ENCODE peak calls at places on chromosomes 4 and X, in five cellular contexts. I, M, N, X and V are unnamed samples.

GRCh38 chrX:132491191-132491590 is 2.4 kb upstream of the MBNL3 start:
- DNase-seq in M (no peak), X (no peak), N (no peak), I (peak; percentile 73), V (no peak)

GRCh38 chr4:47891928-47892327 is 22.5 kb downstream of the NFXL1 start:
- DNase-seq in X (no peak), N (no peak), I (no peak), M (no peak), V (no peak)

GRCh38 chr4:168643083-168643795 is 146.4 kb downstream of the PALLD start:
- DNase-seq in N (no peak), I (no peak), X (no peak), M (no peak), V (no peak)

GRCh38 chr4:180827193-180827592 is 1416.0 kb upstream of the TENM3 start:
- DNase-seq in I (no peak), M (no peak), N (no peak), X (no peak), V (no peak)

GRCh38 chrX:131762802-131763234 is 218.9 kb downstream of the OR13H1 start:
- DNase-seq in I (no peak), M (no peak), N (no peak), X (no peak), V (peak; percentile 51)

GRCh38 chr4:184644553-184645307 is 4.5 kb downstream of the CASP3 start:
- DNase-seq in I (no peak), N (no peak), M (no peak), X (no peak), V (no peak)

GRCh38 chrX:137034508-137034872 is 695 bp upstream of the GPR101 start:
- DNase-seq in I (no peak), N (no peak), M (no peak), X (no peak), V (no peak)

GRCh38 chr4:6200922-6201362 is 593 bp upstream of the JAKMIP1 start:
- DNase-seq in I (peak; percentile 31), X (no peak), M (no peak), N (no peak), V (no peak)

GRCh38 chr4:23934915-23935314 is 45.1 kb upstream of the PPARGC1A start:
- DNase-seq in M (peak; percentile 47), N (peak; percentile 87), X (peak; percentile 69), I (no peak), V (peak; percentile 86)

GRCh38 chr4:83917572-83917971 is 381.7 kb downstream of the GPAT3 start:
- DNase-seq in X (no peak), N (no peak), M (no peak), I (peak; percentile 4), V (no peak)

GRCh38 chr4:155705664-155706063 is 39.0 kb downstream of the GUCY1A1 start:
- DNase-seq in N (no peak), X (no peak), M (no peak), I (no peak), V (no peak)

GRCh38 chrX:683572-683971 is 53.0 kb downstream of the SHOX start:
- DNase-seq in X (no peak), N (no peak), M (no peak), I (no peak), V (no peak)

GRCh38 chr4:56737666-56738065 is 56.6 kb upstream of the HOPX start:
- DNase-seq in I (no peak), M (no peak), X (no peak), N (no peak), V (no peak)

GRCh38 chr4:85603437-85604336 is 128.7 kb downstream of the ARHGAP24 start:
- DNase-seq in X (no peak), M (no peak), N (no peak), I (peak; percentile 12), V (no peak)

GRCh38 chrX:3712080-3712869 is 1.2 kb downstream of the PRKX start:
- DNase-seq in X (no peak), I (peak; percentile 19), M (no peak), N (no peak), V (no peak)

GRCh38 chr4:159564615-159565014 is 461.7 kb downstream of the RAPGEF2 start:
- DNase-seq in M (no peak), I (no peak), X (no peak), N (no peak), V (no peak)

GRCh38 chrX:14660970-14661369 is 131.6 kb downstream of the GLRA2 start:
- DNase-seq in N (no peak), M (no peak), I (no peak), X (no peak), V (no peak)

DNA sequence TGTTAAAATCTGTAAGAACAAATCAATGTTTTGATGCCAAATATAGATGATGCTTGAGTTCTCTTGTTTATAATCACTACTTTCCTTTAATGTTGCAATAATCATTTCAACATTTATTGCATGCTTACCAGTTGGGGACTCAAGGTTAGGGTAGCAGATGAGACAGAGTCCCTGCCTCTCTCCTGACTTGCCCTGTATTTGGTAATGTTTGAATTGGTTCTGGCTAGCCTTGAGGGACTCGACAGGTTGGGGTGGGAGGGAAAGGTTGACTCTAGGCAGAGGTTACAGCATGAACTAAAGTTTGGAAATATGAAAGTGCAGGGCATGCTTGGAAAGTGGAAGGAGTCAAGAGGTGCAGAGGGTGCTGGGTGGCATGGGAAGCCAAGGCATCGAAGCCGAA is 2.0 kb downstream of the SEC24B start:
- DNase-seq in M (no peak), X (no peak), I (no peak), N (no peak), V (no peak)
- H3K4me1 ChIP-seq in M (peaks cover 70% of the 10 kb centered on the region), X (no peaks in the 10 kb centered on the region), I (peaks cover 22% of the 10 kb centered on the region), N (peaks cover 68% of the 10 kb centered on the region), V (peaks cover 53% of the 10 kb centered on the region)

DNA sequence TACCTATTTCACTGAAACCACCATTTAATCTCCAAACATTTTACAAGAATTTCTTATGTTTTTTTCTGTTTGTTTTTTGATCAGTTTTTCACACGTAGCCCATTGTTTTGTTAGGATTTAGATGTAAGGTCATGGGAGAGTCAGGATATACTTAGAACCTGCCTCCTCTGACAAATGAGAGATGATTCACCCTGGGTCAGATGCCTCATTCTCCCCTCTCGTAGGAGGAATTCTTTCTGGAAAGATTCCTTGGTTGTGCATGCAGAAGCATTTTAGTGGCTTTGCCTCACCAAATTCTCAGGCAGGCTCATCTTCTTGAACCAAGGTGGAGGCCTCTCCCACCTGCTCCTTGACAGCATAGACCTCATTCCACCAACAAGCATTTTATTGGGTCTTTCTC is 599.3 kb downstream of the SPRY1 start:
- DNase-seq in X (no peak), I (no peak), N (no peak), M (no peak), V (no peak)
- H3K4me1 ChIP-seq in X (no peaks in the 10 kb centered on the region), I (no peaks in the 10 kb centered on the region), N (no peaks in the 10 kb centered on the region), M (no peaks in the 10 kb centered on the region), V (no peaks in the 10 kb centered on the region)

GRCh38 chr4:20301161-20301560 is 49.5 kb downstream of the SLIT2 start:
- DNase-seq in M (no peak), I (no peak), X (no peak), N (no peak), V (no peak)
- H3K4me1 ChIP-seq in M (no peaks in the 10 kb centered on the region), I (no peaks in the 10 kb centered on the region), X (no peaks in the 10 kb centered on the region), N (no peaks in the 10 kb centered on the region), V (no peaks in the 10 kb centered on the region)

GRCh38 chrX:71927040-71927439 is 16.4 kb downstream of the NHSL2 start:
- DNase-seq in M (no peak), X (no peak), I (no peak), N (no peak), V (no peak)
- H3K4me1 ChIP-seq in M (no peaks in the 10 kb centered on the region), X (no peaks in the 10 kb centered on the region), I (no peaks in the 10 kb centered on the region), N (no peaks in the 10 kb centered on the region), V (no peaks in the 10 kb centered on the region)

DNA sequence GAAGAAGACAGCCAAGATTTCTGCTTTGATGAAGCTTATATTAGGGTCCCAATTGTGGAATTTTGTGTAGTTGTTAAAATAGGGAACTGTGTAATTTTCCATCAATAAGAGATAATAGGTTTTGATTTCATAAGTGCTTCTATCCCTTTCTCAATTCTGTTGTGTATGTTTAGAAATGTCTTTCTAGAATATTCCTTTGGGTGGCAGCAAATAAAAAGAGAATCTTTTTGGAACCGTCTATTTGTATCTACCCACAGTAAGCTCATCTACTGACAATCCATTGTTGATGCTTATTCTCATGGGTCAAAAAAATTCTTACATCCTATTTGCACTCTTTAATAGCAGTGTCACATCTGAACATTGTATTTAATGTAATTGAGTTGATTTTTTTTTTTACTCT is 61.7 kb downstream of the TMA16 start:
- DNase-seq in N (no peak), M (no peak), I (peak; percentile 70), X (no peak), V (no peak)
- H3K4me1 ChIP-seq in N (peaks cover 16% of the 10 kb centered on the region), M (peaks cover 8% of the 10 kb centered on the region), I (peaks cover 36% of the 10 kb centered on the region), X (no peaks in the 10 kb centered on the region), V (no peaks in the 10 kb centered on the region)

DNA sequence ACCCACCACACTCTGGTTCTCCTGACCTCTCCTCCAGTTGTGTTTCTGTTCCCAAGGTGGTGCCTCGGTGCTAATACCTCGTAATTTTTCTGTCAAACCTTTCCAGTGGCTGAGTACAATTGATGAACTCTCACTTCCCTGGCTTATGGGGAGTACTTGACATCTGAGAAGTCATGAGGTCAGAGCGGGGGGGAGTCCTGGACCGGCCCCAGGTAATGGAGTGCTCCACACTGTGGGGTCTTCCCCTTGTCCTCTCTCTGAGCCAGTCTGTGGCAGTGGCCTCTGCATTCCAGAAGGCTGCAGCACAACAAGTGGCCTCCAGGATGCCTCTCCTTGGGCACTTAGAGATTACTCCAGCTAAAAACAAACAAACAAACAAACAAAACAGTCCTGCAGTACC is 122.5 kb upstream of the TRIM2 start:
- DNase-seq in X (no peak), I (no peak), M (no peak), N (no peak), V (no peak)
- H3K4me1 ChIP-seq in X (no peaks in the 10 kb centered on the region), I (peaks cover 4% of the 10 kb centered on the region), M (peaks cover 6% of the 10 kb centered on the region), N (peaks cover 31% of the 10 kb centered on the region), V (peaks cover 7% of the 10 kb centered on the region)

GRCh38 chr4:27008693-27009092 is 148.1 kb downstream of the STIM2 start:
- DNase-seq in I (no peak), N (no peak), X (no peak), M (no peak), V (no peak)
- H3K4me1 ChIP-seq in I (peaks cover 91% of the 10 kb centered on the region), N (peaks cover 2% of the 10 kb centered on the region), X (no peaks in the 10 kb centered on the region), M (peaks cover 8% of the 10 kb centered on the region), V (no peaks in the 10 kb centered on the region)

GRCh38 chr4:22678851-22679517 is 13.8 kb upstream of the GBA3 start:
- DNase-seq in N (no peak), X (no peak), M (no peak), I (no peak), V (no peak)
- H3K4me1 ChIP-seq in N (peaks cover 8% of the 10 kb centered on the region), X (no peaks in the 10 kb centered on the region), M (no peaks in the 10 kb centered on the region), I (no peaks in the 10 kb centered on the region), V (peaks cover 9% of the 10 kb centered on the region)